ENCODE peak calls at places on chromosomes 7 and 10, in ten cellular contexts. J is lower lobe of right lung, S is NB4, O is kidney, R is omental fat pad, A is HL-60, E is fibroblast of pulmonary artery, Z is astrocyte of the spinal cord, W is B cell, K is PC-3. H is an unnamed sample.

GRCh38 chr7:80095545-80095944 is 39.1 kb upstream of the GNAI1 start:
- DNase-seq in J (no peak), S (no peak), O (no peak), R (no peak), A (no peak), E (peak), Z (peak), W (no peak), K (peak), H (no peak)

GRCh38 chr10:60978287-60979115 is 34.5 kb upstream of the RHOBTB1 start:
- DNase-seq in J (no peak), S (no peak), O (no peak), R (no peak), A (no peak), E (peak), Z (no peak), W (no peak), K (peak), H (no peak)

GRCh38 chr10:130259380-130259779 is 123.2 kb downstream of the GLRX3 start:
- DNase-seq in J (no peak), S (no peak), O (no peak), R (no peak), A (no peak), E (no peak), Z (no peak), W (no peak), K (no peak), H (no peak)

GRCh38 chr10:101682172-101682825 is 12.7 kb downstream of the FBXW4 start:
- DNase-seq in J (no peak), S (peak), O (no peak), R (no peak), A (no peak), E (no peak), Z (peak), W (no peak), K (no peak), H (no peak)

GRCh38 chr10:35783305-35783838 is 141.3 kb upstream of the FZD8 start:
- DNase-seq in J (no peak), S (no peak), O (no peak), R (no peak), A (no peak), E (peak), Z (no peak), W (no peak), K (peak), H (no peak)

GRCh38 chr10:24393206-24393605 is 184.3 kb downstream of the KIAA1217 start:
- DNase-seq in J (no peak), S (no peak), O (no peak), R (no peak), A (no peak), E (no peak), Z (no peak), W (no peak), K (no peak), H (no peak)

GRCh38 chr10:88932539-88933256 is 19.9 kb downstream of the ACTA2 start:
- DNase-seq in J (no peak), S (peak), O (peak), R (no peak), A (peak), E (peak), Z (peak), W (peak), K (peak), H (peak)

GRCh38 chr7:88919484-88920131 is 124.1 kb upstream of the TEX47 start:
- DNase-seq in J (no peak), S (no peak), O (no peak), R (no peak), A (no peak), E (no peak), Z (peak), W (no peak), K (no peak), H (no peak)

GRCh38 chr7:131604841-131605279 is 48.4 kb upstream of the PODXL start:
- DNase-seq in J (no peak), S (no peak), O (no peak), R (no peak), A (no peak), E (peak), Z (peak), W (no peak), K (peak), H (no peak)

GRCh38 chr10:23120001-23120934 is 24.9 kb downstream of the MSRB2 start:
- DNase-seq in J (no peak), S (no peak), O (no peak), R (no peak), A (no peak), E (no peak), Z (no peak), W (no peak), K (no peak), H (no peak)

GRCh38 chr7:95470452-95470851 is 15.3 kb upstream of the ASB4 start:
- DNase-seq in J (no peak), S (peak), O (no peak), R (no peak), A (no peak), E (peak), Z (peak), W (no peak), K (peak), H (no peak)

GRCh38 chr7:4712371-4713182 is 30.5 kb downstream of the FOXK1 start:
- DNase-seq in J (no peak), S (peak), O (no peak), R (no peak), A (peak), E (no peak), Z (peak), W (no peak), K (peak), H (no peak)

GRCh38 chr10:23432161-23432560 is 6.7 kb upstream of the OTUD1 start:
- DNase-seq in J (no peak), S (no peak), O (no peak), R (no peak), A (no peak), E (no peak), Z (no peak), W (no peak), K (peak), H (no peak)

GRCh38 chr7:152709307-152710133 is 33.6 kb upstream of the XRCC2 start:
- DNase-seq in J (no peak), S (peak), O (no peak), R (no peak), A (no peak), E (no peak), Z (no peak), W (no peak), K (peak), H (no peak)

GRCh38 chr10:89853796-89854195 is 152.4 kb downstream of the KIF20B start:
- DNase-seq in J (no peak), S (no peak), O (no peak), R (no peak), A (no peak), E (no peak), Z (no peak), W (no peak), K (no peak), H (no peak)

GRCh38 chr10:119268428-119268827 is 61.1 kb downstream of the GRK5 start:
- DNase-seq in J (no peak), S (no peak), O (no peak), R (no peak), A (no peak), E (no peak), Z (no peak), W (no peak), K (no peak), H (no peak)

GRCh38 chr7:79714081-79714480 is 260.6 kb upstream of the MAGI2 start:
- DNase-seq in J (no peak), S (no peak), O (no peak), R (no peak), A (no peak), E (no peak), Z (no peak), W (no peak), K (no peak), H (no peak)

GRCh38 chr10:133258066-133258817 is 18.4 kb downstream of the ADAM8 start:
- DNase-seq in J (peak), S (peak), O (no peak), R (no peak), A (peak), E (no peak), Z (no peak), W (peak), K (peak), H (no peak)

GRCh38 chr10:89837173-89838001 is 136.0 kb downstream of the KIF20B start:
- DNase-seq in J (peak), S (no peak), O (peak), R (no peak), A (no peak), E (peak), Z (peak), W (peak), K (peak), H (no peak)

GRCh38 chr7:47905071-47905920 is 43.0 kb downstream of the PKD1L1 start:
- DNase-seq in J (no peak), S (no peak), O (no peak), R (no peak), A (no peak), E (peak), Z (peak), W (no peak), K (no peak), H (no peak)

GRCh38 chr10:101535949-101536348 is 52.1 kb downstream of the POLL start:
- DNase-seq in J (no peak), S (no peak), O (no peak), R (no peak), A (no peak), E (peak), Z (no peak), W (no peak), K (no peak), H (no peak)

GRCh38 chr7:107528461-107528860 is 35.3 kb downstream of the COG5 start:
- DNase-seq in J (no peak), S (no peak), O (no peak), R (no peak), A (no peak), E (peak), Z (peak), W (no peak), K (peak), H (no peak)

GRCh38 chr7:23811540-23811939 is 101.5 kb downstream of the STK31 start:
- DNase-seq in J (no peak), S (peak), O (no peak), R (no peak), A (no peak), E (peak), Z (no peak), W (no peak), K (peak), H (no peak)

GRCh38 chr10:61606971-61607907 is 55.5 kb upstream of the CABCOCO1 start:
- DNase-seq in J (no peak), S (peak), O (no peak), R (no peak), A (no peak), E (no peak), Z (no peak), W (no peak), K (peak), H (no peak)

GRCh38 chr7:33043875-33044718 is 18.5 kb downstream of the NT5C3A start:
- DNase-seq in J (no peak), S (no peak), O (no peak), R (no peak), A (no peak), E (peak), Z (no peak), W (no peak), K (peak), H (no peak)

GRCh38 chr10:125190961-125191360 is 30.6 kb upstream of the CTBP2 start:
- DNase-seq in J (no peak), S (no peak), O (no peak), R (no peak), A (no peak), E (no peak), Z (no peak), W (no peak), K (no peak), H (no peak)

GRCh38 chr10:99927719-99928280 is 81.9 kb downstream of the DNMBP start:
- DNase-seq in J (no peak), S (peak), O (no peak), R (no peak), A (peak), E (no peak), Z (no peak), W (no peak), K (no peak), H (no peak)

GRCh38 chr10:99929360-99929759 is 80.4 kb downstream of the DNMBP start:
- DNase-seq in J (no peak), S (no peak), O (no peak), R (no peak), A (no peak), E (no peak), Z (no peak), W (no peak), K (no peak), H (no peak)

GRCh38 chr10:99926925-99927718 is 82.6 kb downstream of the DNMBP start:
- DNase-seq in J (no peak), S (no peak), O (no peak), R (no peak), A (no peak), E (peak), Z (peak), W (no peak), K (peak), H (peak)

DNA sequence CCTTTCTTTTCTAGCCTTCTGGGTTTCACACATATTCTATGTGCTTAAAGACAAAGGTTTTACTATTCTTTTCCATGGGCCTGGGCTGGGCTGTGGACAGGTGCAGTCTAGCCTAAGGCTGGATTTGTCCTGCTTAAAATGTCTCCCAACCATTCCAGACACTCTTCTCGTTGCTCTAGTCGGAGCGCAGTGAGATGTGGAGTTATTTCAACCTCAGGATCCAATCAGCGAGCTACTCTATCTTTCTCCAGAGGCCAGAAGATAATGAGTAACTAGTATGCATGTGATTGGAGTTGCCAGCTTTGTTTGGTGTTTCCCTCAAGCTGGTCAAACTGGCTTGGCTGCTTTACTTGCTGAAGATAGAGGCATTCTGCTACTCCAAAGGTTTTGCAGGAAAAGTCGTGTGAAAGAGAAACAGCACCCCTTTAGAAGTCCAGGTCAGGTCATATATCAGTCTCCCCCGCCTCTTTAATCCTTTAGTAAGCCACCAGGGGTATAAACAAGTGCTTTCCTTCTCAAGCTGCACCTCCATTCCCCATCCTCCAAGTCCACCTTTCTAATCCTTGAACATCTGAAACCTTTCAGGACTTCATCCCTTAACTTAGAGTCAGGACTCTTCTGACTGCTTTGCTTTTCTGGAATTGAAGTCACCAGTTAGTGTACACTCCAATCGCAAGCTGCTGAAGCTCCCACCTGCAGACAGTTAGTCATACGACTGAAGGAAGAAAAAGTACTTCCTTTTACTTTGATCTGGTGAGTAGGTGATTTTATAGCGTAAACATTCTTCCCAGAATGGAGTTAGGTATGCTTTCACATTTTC is 78.8 kb downstream of the DNMBP start:
- DNase-seq in J (peak), S (no peak), O (no peak), R (no peak), A (no peak), E (no peak), Z (peak), W (no peak), K (peak), H (peak)
- TF ChIP-seq CTCF in J (no peak), S (no peak), O (no peak), R (no peak), A (no peak), E (no peak), Z (no peak), W (no peak), K (no peak), H (no peak)

GRCh38 chr7:71752171-71752935 is 620.4 kb downstream of the GALNT17 start:
- DNase-seq in J (peak), S (peak), O (peak), R (no peak), A (peak), E (peak), Z (no peak), W (no peak), K (peak), H (peak)
- TF ChIP-seq CTCF in J (peak), S (peak), O (peak), R (no peak), A (no peak), E (peak), Z (peak), W (peak), K (peak), H (peak)

GRCh38 chr7:42035205-42035604 is 201.8 kb downstream of the GLI3 start:
- DNase-seq in J (no peak), S (no peak), O (no peak), R (no peak), A (no peak), E (peak), Z (no peak), W (no peak), K (no peak), H (no peak)
- TF ChIP-seq CTCF in J (no peak), S (no peak), O (no peak), R (no peak), A (no peak), E (no peak), Z (no peak), W (no peak), K (no peak), H (no peak)

DNA sequence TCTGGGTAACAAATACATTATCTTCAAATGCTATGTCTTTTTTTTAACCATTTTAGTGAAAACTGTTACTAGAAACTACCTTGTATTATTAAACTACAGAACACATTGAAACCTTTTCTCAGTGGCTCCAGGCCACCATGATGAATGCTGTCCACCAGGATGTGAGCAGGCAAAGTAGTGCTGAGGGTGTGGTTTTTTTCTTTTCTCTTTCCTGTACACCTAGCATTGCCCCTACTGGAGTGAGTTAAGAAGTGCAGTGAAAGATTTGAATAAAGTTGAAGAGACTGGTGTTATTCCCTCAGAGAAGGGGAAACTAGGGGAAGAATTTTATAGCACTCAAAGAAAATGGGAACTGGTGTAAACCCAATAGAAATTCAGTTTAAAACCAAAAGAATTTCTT is 120.0 kb upstream of the SAMD8 start:
- DNase-seq in J (no peak), S (peak), O (no peak), R (no peak), A (peak), E (peak), Z (no peak), W (no peak), K (peak), H (no peak)
- TF ChIP-seq CTCF in J (no peak), S (peak), O (no peak), R (no peak), A (no peak), E (peak), Z (no peak), W (peak), K (peak), H (peak)

GRCh38 chr7:27198871-27199801 is 755 bp downstream of the HOXA13 start:
- DNase-seq in J (no peak), S (peak), O (peak), R (no peak), A (no peak), E (no peak), Z (no peak), W (no peak), K (peak), H (peak)
- TF ChIP-seq CTCF in J (no peak), S (no peak), O (no peak), R (no peak), A (no peak), E (no peak), Z (no peak), W (no peak), K (no peak), H (no peak)

GRCh38 chr7:147245274-147245673 is 1128.7 kb downstream of the CNTNAP2 start:
- DNase-seq in J (no peak), S (peak), O (no peak), R (no peak), A (peak), E (peak), Z (peak), W (no peak), K (peak), H (no peak)
- TF ChIP-seq CTCF in J (peak), S (peak), O (peak), R (no peak), A (peak), E (peak), Z (peak), W (peak), K (peak), H (peak)

GRCh38 chr7:154569916-154570315 is 433.0 kb downstream of the PAXIP1 start:
- DNase-seq in J (no peak), S (no peak), O (no peak), R (no peak), A (no peak), E (no peak), Z (no peak), W (no peak), K (no peak), H (no peak)

GRCh38 chr7:154564676-154565075 is 438.2 kb downstream of the PAXIP1 start:
- DNase-seq in J (no peak), S (no peak), O (no peak), R (no peak), A (no peak), E (no peak), Z (no peak), W (no peak), K (no peak), H (no peak)

GRCh38 chr7:154571772-154572171 is 431.2 kb downstream of the PAXIP1 start:
- DNase-seq in J (no peak), S (no peak), O (no peak), R (no peak), A (no peak), E (no peak), Z (no peak), W (no peak), K (no peak), H (no peak)

GRCh38 chr7:154568346-154568745 is 434.6 kb downstream of the PAXIP1 start:
- DNase-seq in J (no peak), S (no peak), O (no peak), R (no peak), A (no peak), E (no peak), Z (no peak), W (no peak), K (no peak), H (no peak)

DNA sequence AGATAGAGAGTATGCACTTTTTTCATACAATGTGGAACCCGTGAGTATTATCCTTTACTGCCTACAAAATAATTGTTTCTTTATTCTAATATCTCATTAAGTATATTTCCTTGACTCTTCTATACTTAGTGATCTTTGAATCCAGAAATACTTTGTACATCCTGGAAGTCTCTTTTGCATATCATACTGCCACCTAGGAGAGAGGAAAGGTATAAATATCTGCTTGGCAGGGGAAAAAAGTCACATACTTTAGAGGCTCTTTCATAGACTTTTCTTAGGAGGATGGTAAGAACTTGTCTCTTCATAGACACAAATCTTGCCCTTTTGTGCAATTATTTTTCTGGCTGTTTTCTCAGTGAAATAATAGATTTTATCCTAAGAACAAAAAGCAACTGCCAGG is 436.0 kb downstream of the PAXIP1 start:
- DNase-seq in J (no peak), S (no peak), O (no peak), R (no peak), A (no peak), E (no peak), Z (no peak), W (no peak), K (no peak), H (no peak)
- TF ChIP-seq CTCF in J (no peak), S (peak), O (no peak), R (no peak), A (no peak), E (no peak), Z (no peak), W (no peak), K (peak), H (no peak)

DNA sequence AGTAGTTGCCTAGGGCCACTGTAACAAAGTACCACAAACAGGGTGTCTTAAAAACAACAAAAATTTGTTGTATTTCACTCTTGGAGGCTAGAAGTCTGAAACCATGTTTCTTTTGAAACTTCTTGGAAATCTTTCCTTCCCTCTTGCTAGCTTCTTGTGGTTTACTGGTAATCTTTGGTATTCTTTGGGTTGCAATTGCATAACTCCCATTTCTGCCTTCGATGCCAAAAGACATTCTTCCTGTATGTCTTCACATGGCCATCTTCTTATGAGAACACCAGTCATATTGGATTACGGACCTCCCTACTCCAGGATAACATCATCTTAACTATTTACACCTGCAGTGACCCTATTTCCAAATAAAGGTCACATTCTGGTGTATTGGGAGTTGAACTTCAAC is 357.4 kb downstream of the PPP1R3A start:
- DNase-seq in J (no peak), S (peak), O (no peak), R (no peak), A (peak), E (peak), Z (peak), W (no peak), K (no peak), H (no peak)
- TF ChIP-seq CTCF in J (no peak), S (no peak), O (no peak), R (no peak), A (no peak), E (no peak), Z (no peak), W (no peak), K (no peak), H (no peak)